ENCODE peak calls at places on chromosomes 6 and 20, in seven cellular contexts. One of them, this sample, is unnamed.

GRCh38 chr6:147578159-147578558 is 69.7 kb downstream of the SAMD5 start:
- DNase-seq in suprapubic skin: no peak
- DNase-seq in fibroblast of pulmonary artery: no peak
- DNase-seq in HT1080: peak
- DNase-seq in LHCN-M2: peak
- DNase-seq in AG04450: no peak
- DNase-seq in immature natural killer cell: no peak
- DNase-seq in this sample: no peak

GRCh38 chr20:59525500-59526241 is 78.7 kb upstream of the PHACTR3 start:
- DNase-seq in AG04450: no peak
- DNase-seq in HT1080: peak
- DNase-seq in immature natural killer cell: no peak
- DNase-seq in suprapubic skin: no peak
- DNase-seq in fibroblast of pulmonary artery: peak
- DNase-seq in LHCN-M2: peak
- DNase-seq in this sample: peak

GRCh38 chr6:72132425-72132824 is 246.1 kb downstream of the RIMS1 start:
- DNase-seq in immature natural killer cell: no peak
- DNase-seq in HT1080: no peak
- DNase-seq in AG04450: no peak
- DNase-seq in LHCN-M2: peak
- DNase-seq in fibroblast of pulmonary artery: peak
- DNase-seq in suprapubic skin: no peak
- DNase-seq in this sample: no peak

GRCh38 chr6:14422917-14423316 is 305.3 kb downstream of the CD83 start:
- DNase-seq in HT1080: no peak
- DNase-seq in AG04450: no peak
- DNase-seq in immature natural killer cell: no peak
- DNase-seq in fibroblast of pulmonary artery: no peak
- DNase-seq in suprapubic skin: no peak
- DNase-seq in LHCN-M2: no peak
- DNase-seq in this sample: no peak

GRCh38 chr6:116229287-116229913 is 24.5 kb downstream of the TSPYL4 start:
- DNase-seq in HT1080: no peak
- DNase-seq in immature natural killer cell: no peak
- DNase-seq in AG04450: peak
- DNase-seq in suprapubic skin: peak
- DNase-seq in LHCN-M2: peak
- DNase-seq in fibroblast of pulmonary artery: peak
- DNase-seq in this sample: no peak

GRCh38 chr20:4666001-4666470 is 55.7 kb upstream of the PRND start:
- DNase-seq in immature natural killer cell: peak
- DNase-seq in fibroblast of pulmonary artery: peak
- DNase-seq in LHCN-M2: peak
- DNase-seq in AG04450: no peak
- DNase-seq in suprapubic skin: no peak
- DNase-seq in HT1080: peak
- DNase-seq in this sample: no peak

GRCh38 chr6:15480546-15480945 is 182.3 kb downstream of the DTNBP1 start:
- DNase-seq in fibroblast of pulmonary artery: no peak
- DNase-seq in HT1080: no peak
- DNase-seq in AG04450: no peak
- DNase-seq in immature natural killer cell: no peak
- DNase-seq in suprapubic skin: no peak
- DNase-seq in LHCN-M2: no peak
- DNase-seq in this sample: no peak

GRCh38 chr6:11500008-11500407 is 37.5 kb upstream of the TMEM170B start:
- DNase-seq in AG04450: no peak
- DNase-seq in fibroblast of pulmonary artery: peak
- DNase-seq in suprapubic skin: no peak
- DNase-seq in immature natural killer cell: no peak
- DNase-seq in LHCN-M2: peak
- DNase-seq in HT1080: peak
- DNase-seq in this sample: no peak

GRCh38 chr6:27531772-27532459 is 59.0 kb upstream of the ZNF184 start:
- DNase-seq in HT1080: peak
- DNase-seq in AG04450: no peak
- DNase-seq in immature natural killer cell: no peak
- DNase-seq in LHCN-M2: no peak
- DNase-seq in suprapubic skin: no peak
- DNase-seq in fibroblast of pulmonary artery: no peak
- DNase-seq in this sample: no peak

GRCh38 chr20:59588236-59588855 is 16.0 kb upstream of the PHACTR3 start:
- DNase-seq in suprapubic skin: peak
- DNase-seq in immature natural killer cell: no peak
- DNase-seq in HT1080: no peak
- DNase-seq in AG04450: no peak
- DNase-seq in LHCN-M2: no peak
- DNase-seq in fibroblast of pulmonary artery: no peak
- DNase-seq in this sample: no peak

GRCh38 chr6:47476794-47477496 is 644 bp upstream of the CD2AP start:
- DNase-seq in immature natural killer cell: no peak
- DNase-seq in LHCN-M2: no peak
- DNase-seq in fibroblast of pulmonary artery: no peak
- DNase-seq in suprapubic skin: no peak
- DNase-seq in HT1080: no peak
- DNase-seq in AG04450: no peak
- DNase-seq in this sample: no peak

GRCh38 chr6:143528164-143528811 is 16.8 kb upstream of the FUCA2 start:
- DNase-seq in immature natural killer cell: no peak
- DNase-seq in HT1080: no peak
- DNase-seq in suprapubic skin: no peak
- DNase-seq in LHCN-M2: no peak
- DNase-seq in AG04450: no peak
- DNase-seq in fibroblast of pulmonary artery: no peak
- DNase-seq in this sample: no peak

GRCh38 chr6:98824163-98824906 is 10.0 kb upstream of the POU3F2 start:
- DNase-seq in suprapubic skin: no peak
- DNase-seq in fibroblast of pulmonary artery: no peak
- DNase-seq in LHCN-M2: no peak
- DNase-seq in AG04450: no peak
- DNase-seq in HT1080: no peak
- DNase-seq in immature natural killer cell: no peak
- DNase-seq in this sample: no peak

GRCh38 chr20:2302369-2302768 is 6.6 kb downstream of the TGM3 start:
- DNase-seq in HT1080: no peak
- DNase-seq in suprapubic skin: no peak
- DNase-seq in immature natural killer cell: no peak
- DNase-seq in LHCN-M2: no peak
- DNase-seq in AG04450: no peak
- DNase-seq in fibroblast of pulmonary artery: no peak
- DNase-seq in this sample: no peak

GRCh38 chr20:44129996-44130718 is 56.8 kb downstream of the JPH2 start:
- DNase-seq in LHCN-M2: peak
- DNase-seq in fibroblast of pulmonary artery: peak
- DNase-seq in suprapubic skin: peak
- DNase-seq in HT1080: no peak
- DNase-seq in immature natural killer cell: no peak
- DNase-seq in AG04450: no peak
- DNase-seq in this sample: peak

GRCh38 chr20:2140561-2140960 is 38.9 kb downstream of the STK35 start:
- DNase-seq in fibroblast of pulmonary artery: peak
- DNase-seq in LHCN-M2: no peak
- DNase-seq in AG04450: no peak
- DNase-seq in HT1080: no peak
- DNase-seq in suprapubic skin: no peak
- DNase-seq in immature natural killer cell: no peak
- DNase-seq in this sample: peak

GRCh38 chr6:90820436-90820835 is 233.6 kb upstream of the MAP3K7 start:
- DNase-seq in immature natural killer cell: no peak
- DNase-seq in AG04450: no peak
- DNase-seq in fibroblast of pulmonary artery: no peak
- DNase-seq in suprapubic skin: no peak
- DNase-seq in LHCN-M2: no peak
- DNase-seq in HT1080: peak
- DNase-seq in this sample: no peak

GRCh38 chr6:15892369-15892768 is 229.5 kb upstream of the DTNBP1 start:
- DNase-seq in immature natural killer cell: no peak
- DNase-seq in AG04450: no peak
- DNase-seq in HT1080: no peak
- DNase-seq in suprapubic skin: no peak
- DNase-seq in LHCN-M2: no peak
- DNase-seq in fibroblast of pulmonary artery: peak
- DNase-seq in this sample: no peak

GRCh38 chr6:112620832-112621569 is 273.9 kb downstream of the RFPL4B start:
- DNase-seq in fibroblast of pulmonary artery: peak
- DNase-seq in LHCN-M2: peak
- DNase-seq in immature natural killer cell: no peak
- DNase-seq in HT1080: peak
- DNase-seq in AG04450: peak
- DNase-seq in suprapubic skin: no peak
- DNase-seq in this sample: no peak

GRCh38 chr20:46190796-46191540 is 72.9 kb downstream of the CD40 start:
- DNase-seq in immature natural killer cell: no peak
- DNase-seq in LHCN-M2: no peak
- DNase-seq in fibroblast of pulmonary artery: no peak
- DNase-seq in AG04450: no peak
- DNase-seq in HT1080: no peak
- DNase-seq in suprapubic skin: no peak
- DNase-seq in this sample: no peak

GRCh38 chr20:40470313-40471260 is 218.4 kb downstream of the MAFB start:
- DNase-seq in fibroblast of pulmonary artery: no peak
- DNase-seq in immature natural killer cell: no peak
- DNase-seq in AG04450: no peak
- DNase-seq in LHCN-M2: no peak
- DNase-seq in suprapubic skin: no peak
- DNase-seq in HT1080: no peak
- DNase-seq in this sample: peak

GRCh38 chr20:35828434-35828833 is 56.6 kb downstream of the PHF20 start:
- DNase-seq in AG04450: no peak
- DNase-seq in suprapubic skin: no peak
- DNase-seq in HT1080: no peak
- DNase-seq in immature natural killer cell: no peak
- DNase-seq in LHCN-M2: no peak
- DNase-seq in fibroblast of pulmonary artery: no peak
- DNase-seq in this sample: no peak

This sample was measured in myocyte.